ENCODE peak calls at places on chromosomes 6 and 20, in five cellular contexts. Q is HL-60, M is AG04449, H is globus pallidus, F is astrocyte of the spinal cord. C is an unnamed sample.

GRCh38 chr6:11875325-11876109 is 96.9 kb upstream of the ADTRP start:
- DNase-seq in Q (no peak), M (no peak), H (no peak), F (no peak), C (no peak)

GRCh38 chr6:139764498-139764986 is 390.1 kb upstream of the CITED2 start:
- DNase-seq in Q (peak), M (peak), H (peak), F (peak), C (no peak)

GRCh38 chr6:169847141-169847674 is 95.8 kb downstream of the ERMARD start:
- DNase-seq in Q (no peak), M (no peak), H (no peak), F (no peak), C (no peak)

GRCh38 chr6:168034537-168034936 is 37.1 kb downstream of the KIF25 start:
- DNase-seq in Q (no peak), M (no peak), H (no peak), F (no peak), C (no peak)

GRCh38 chr6:156618600-156619205 is 158.5 kb upstream of the ARID1B start:
- DNase-seq in Q (no peak), M (no peak), H (no peak), F (no peak), C (no peak)

GRCh38 chr6:148157841-148158240 is 184.8 kb upstream of the SASH1 start:
- DNase-seq in Q (no peak), M (no peak), H (no peak), F (no peak), C (no peak)

GRCh38 chr6:169868458-169868857 is 117.0 kb downstream of the ERMARD start:
- DNase-seq in Q (peak), M (no peak), H (no peak), F (no peak), C (no peak)

GRCh38 chr20:50336631-50337030 is 146.0 kb downstream of the CEBPB start:
- DNase-seq in Q (no peak), M (no peak), H (no peak), F (no peak), C (no peak)

GRCh38 chr6:51099201-51099600 is 280.5 kb downstream of the TFAP2B start:
- DNase-seq in Q (no peak), M (no peak), H (no peak), F (no peak), C (no peak)

C was measured in posterior cingulate gyrus.